ENCODE peak calls at places on chromosomes 2 and 18, in six cellular contexts. Y, U, M, X, G and S are unnamed samples.

GRCh38 chr18:45775241-45775676 is 50.2 kb upstream of the SIGLEC15 start:
- DNase-seq in X (peak), G (peak), Y (peak), M (peak), U (peak), S (no peak)

GRCh38 chr2:2057125-2057721 is 273.9 kb downstream of the MYT1L start:
- DNase-seq in M (peak), X (peak), U (peak), G (peak), Y (peak), S (no peak)

GRCh38 chr2:224062481-224063307 is 23.6 kb upstream of the SERPINE2 start:
- DNase-seq in M (no peak), Y (no peak), G (no peak), X (no peak), U (no peak), S (no peak)

GRCh38 chr18:48040457-48041110 is 110.1 kb upstream of the SMAD2 start:
- DNase-seq in M (no peak), X (peak), Y (no peak), G (no peak), U (no peak), S (no peak)

GRCh38 chr2:232385660-232386489 is 7.3 kb downstream of the ALPP start:
- DNase-seq in G (peak), Y (no peak), X (no peak), M (peak), U (peak), S (no peak)

GRCh38 chr2:109513749-109514588 is 99.8 kb downstream of the SEPTIN10 start:
- DNase-seq in Y (no peak), M (peak), U (peak), G (peak), X (peak), S (no peak)

GRCh38 chr2:11705063-11705462 is 35.1 kb upstream of the NTSR2 start:
- DNase-seq in M (no peak), X (no peak), U (no peak), G (no peak), Y (no peak), S (no peak)

GRCh38 chr2:74391209-74391579 is 11.1 kb upstream of the DCTN1 start:
- DNase-seq in M (peak), X (no peak), U (no peak), Y (no peak), G (no peak), S (no peak)

GRCh38 chr2:241563031-241563507 is 4.5 kb downstream of the BOK start:
- DNase-seq in U (no peak), G (no peak), Y (peak), M (no peak), X (no peak), S (no peak)

GRCh38 chr18:5667356-5667755 is 123.6 kb upstream of the EPB41L3 start:
- DNase-seq in X (no peak), Y (no peak), M (peak), G (no peak), U (no peak), S (no peak)
- TF ChIP-seq CTCF in X (no peak), Y (no peak), M (no peak), G (no peak), U (no peak), S (no peak)

GRCh38 chr2:194549387-194549786 is 1107.6 kb upstream of the SLC39A10 start:
- DNase-seq in G (no peak), M (no peak), X (no peak), Y (no peak), U (no peak), S (no peak)

GRCh38 chr2:194550702-194551101 is 1106.3 kb upstream of the SLC39A10 start:
- DNase-seq in G (no peak), U (no peak), M (no peak), X (no peak), Y (no peak), S (no peak)

DNA sequence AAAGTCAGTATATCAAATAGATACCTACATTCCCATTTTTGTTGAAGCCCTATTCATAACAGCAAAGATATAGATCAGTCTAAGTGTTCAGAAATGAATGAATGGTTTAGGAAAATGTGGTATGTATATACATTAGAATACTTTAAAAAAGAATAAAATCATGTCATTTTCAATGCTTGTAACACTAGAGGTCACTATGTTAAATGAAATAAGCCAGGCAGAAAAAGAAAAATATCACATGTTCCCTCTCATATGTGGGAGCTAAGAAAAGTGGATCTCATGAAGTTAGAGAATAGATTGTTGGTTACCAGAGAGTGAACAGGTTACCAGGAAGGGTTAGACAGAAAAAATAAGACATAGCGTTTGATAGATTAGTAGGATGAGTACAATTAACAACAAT is 1111.0 kb upstream of the SLC39A10 start:
- DNase-seq in M (peak), Y (no peak), U (peak), X (no peak), G (no peak), S (no peak)
- TF ChIP-seq CTCF in M (no peak), Y (no peak), U (no peak), X (no peak), G (no peak), S (peak)

GRCh38 chr2:65711863-65712262 is 279.5 kb upstream of the SPRED2 start:
- DNase-seq in U (no peak), M (no peak), G (no peak), X (no peak), Y (no peak), S (no peak)

GRCh38 chr2:65710779-65711295 is 278.4 kb upstream of the SPRED2 start:
- DNase-seq in Y (no peak), M (peak), U (no peak), G (peak), X (no peak), S (no peak)

GRCh38 chr2:65710356-65710755 is 278.0 kb upstream of the SPRED2 start:
- DNase-seq in M (no peak), X (no peak), U (no peak), Y (no peak), G (no peak), S (no peak)

DNA sequence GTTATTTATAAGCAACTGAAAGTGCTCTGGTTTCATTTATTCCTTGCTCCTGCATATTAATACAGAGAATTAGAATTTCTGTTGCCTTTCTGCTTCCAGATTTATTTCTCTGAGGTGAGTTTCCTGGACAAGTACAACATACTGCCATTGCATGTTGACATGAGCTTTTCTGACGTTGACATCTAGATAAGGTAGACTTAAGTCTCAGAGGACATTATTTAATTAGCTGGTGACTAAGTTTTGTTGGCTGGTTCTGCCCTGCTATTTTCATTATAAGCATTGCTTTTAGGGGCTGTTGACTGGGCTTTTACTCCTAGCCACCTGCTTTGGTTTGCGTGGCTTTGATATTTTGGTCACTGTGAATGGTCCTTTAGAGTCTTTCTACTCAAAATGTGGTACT is 282.9 kb upstream of the SPRED2 start:
- DNase-seq in X (no peak), G (no peak), M (no peak), Y (no peak), U (no peak), S (no peak)
- TF ChIP-seq CTCF in X (no peak), G (no peak), M (no peak), Y (no peak), U (no peak), S (no peak)

DNA sequence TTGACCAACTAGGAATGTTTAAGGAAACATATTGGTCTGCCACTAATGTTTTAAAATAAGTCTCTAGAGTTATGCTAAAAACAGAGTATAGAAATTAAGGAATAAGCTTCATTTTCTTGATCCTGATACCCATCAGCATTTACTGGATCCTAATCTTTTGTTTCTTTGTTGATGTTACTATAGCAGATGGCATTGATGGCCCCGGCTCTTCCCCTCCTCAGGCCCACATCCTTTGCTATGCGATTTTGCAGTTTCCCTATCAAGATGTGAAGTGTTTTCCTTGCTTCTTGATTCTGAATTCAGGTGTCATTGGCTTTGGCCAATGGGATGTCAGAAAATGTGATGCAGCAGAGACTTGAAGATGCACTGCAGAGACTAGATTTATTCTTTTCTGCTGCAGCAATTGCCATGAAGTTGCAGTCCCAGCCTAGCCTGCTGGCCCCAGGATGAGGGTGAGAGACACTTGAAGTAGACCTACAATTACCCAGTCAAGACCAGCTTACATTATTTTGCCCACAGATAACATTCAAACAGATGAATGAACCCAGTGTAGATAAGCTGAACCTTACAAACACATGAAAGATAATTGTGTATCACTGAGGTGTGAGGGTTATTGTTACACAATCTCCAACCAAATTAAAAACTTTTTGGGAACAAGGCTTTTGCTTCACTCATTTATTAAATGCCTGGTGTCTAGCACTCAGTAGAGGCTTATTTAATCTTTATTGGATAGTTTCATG is 115.2 kb upstream of the ITGA4 start:
- DNase-seq in G (no peak), M (no peak), X (no peak), U (no peak), Y (no peak), S (no peak)
- TF ChIP-seq CTCF in G (no peak), M (no peak), X (no peak), U (no peak), Y (no peak), S (no peak)

DNA sequence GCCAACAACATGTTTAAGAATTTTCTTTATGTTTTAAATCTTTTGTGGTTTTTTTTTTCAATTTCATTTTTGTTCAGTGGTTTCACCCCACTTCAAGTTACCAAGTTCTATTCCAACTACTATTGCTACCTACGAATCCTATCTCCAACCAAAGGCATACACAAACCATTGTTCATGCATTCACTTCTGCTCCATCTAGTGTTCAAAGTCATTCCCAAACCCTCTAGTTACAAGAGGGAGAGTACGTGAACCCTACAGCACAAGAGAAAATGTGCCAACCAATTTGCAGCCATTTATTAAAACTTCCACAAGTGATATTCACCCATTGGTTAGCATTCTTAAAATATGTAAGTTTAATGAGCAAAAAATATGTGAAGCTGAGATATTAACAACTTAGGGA is 295.1 kb upstream of the KYNU start:
- DNase-seq in M (no peak), U (no peak), Y (no peak), G (no peak), X (no peak), S (no peak)
- TF ChIP-seq CTCF in M (no peak), U (no peak), Y (peak), G (peak), X (no peak), S (peak)

DNA sequence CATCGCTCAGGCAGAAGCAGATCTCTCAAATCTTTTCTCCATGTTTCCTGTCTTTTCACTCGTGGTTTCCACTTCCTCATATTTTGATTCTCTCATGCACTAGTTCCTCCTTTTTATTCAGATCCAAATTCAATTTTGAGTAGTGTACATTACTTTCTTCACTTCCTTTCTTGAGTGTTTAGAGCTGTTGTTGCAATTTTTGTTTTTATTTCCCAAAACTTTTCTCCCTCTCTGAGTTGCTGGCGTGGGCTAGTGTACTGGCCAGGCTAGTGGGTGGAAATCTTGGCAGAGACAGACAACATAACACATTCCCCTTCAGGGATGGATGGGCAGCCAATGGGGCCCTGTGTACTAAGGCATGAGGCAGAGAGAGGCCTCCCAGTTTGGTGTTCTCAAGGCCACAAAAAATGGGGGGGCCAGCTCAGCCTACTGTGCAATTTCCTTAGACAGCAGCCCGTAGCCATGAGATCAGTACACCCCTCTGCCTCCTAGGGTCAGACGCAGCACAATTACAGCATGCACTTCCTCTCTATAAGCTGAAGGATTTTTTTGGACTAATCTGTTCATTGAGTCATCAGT is 145.1 kb upstream of the PID1 start:
- DNase-seq in U (peak), Y (no peak), X (peak), M (peak), G (peak), S (no peak)
- TF ChIP-seq CTCF in U (peak), Y (no peak), X (no peak), M (peak), G (no peak), S (no peak)

GRCh38 chr2:234496835-234497591 is at the start of gene ARL4C:
- DNase-seq in Y (peak), G (peak), X (peak), M (peak), U (peak), S (peak)

GRCh38 chr2:234497592-234498023 is 727 bp upstream of the ARL4C start:
- DNase-seq in G (no peak), Y (no peak), X (no peak), M (no peak), U (no peak), S (no peak)

GRCh38 chr2:234495076-234495800 is 1.6 kb downstream of the ARL4C start:
- DNase-seq in X (peak), M (no peak), U (peak), G (no peak), Y (no peak), S (no peak)

GRCh38 chr2:234495801-234496441 is 960 bp downstream of the ARL4C start:
- DNase-seq in Y (no peak), U (peak), G (peak), X (no peak), M (no peak), S (no peak)

GRCh38 chr2:234496442-234496834 is 443 bp downstream of the ARL4C start:
- DNase-seq in X (no peak), G (peak), Y (no peak), U (peak), M (peak), S (no peak)
- TF ChIP-seq CTCF in X (no peak), G (no peak), Y (no peak), U (no peak), M (no peak), S (no peak)